ENCODE peak calls at places on chromosome 15, in six cellular contexts. One of them, this sample, is unnamed.

GRCh38 chr15:67095834-67096366 is 30.5 kb downstream of the SMAD3 start:
- DNase-seq in non-pigmented ciliary epithelial cell: no peak
- DNase-seq in NK-92 treated with Interleukin-12 subunit alpha and Interleukin-12 subunit beta, amount 100 ng/mL, for 24 hours: no peak
- DNase-seq in stimulated activated CD8-positive, alpha-beta memory T cell treated with anti-CD3 and anti-CD28 coated beads, Interleukin-4, amount 100 ng/mL, for 1 hour: no peak
- DNase-seq in stimulated activated CD4-positive, alpha-beta T cell treated with anti-CD3 and anti-CD28 coated beads, Interleukin-12 subunit alpha, Interleukin-12 subunit beta, amount 100 ng/mL, for 24 hours: no peak
- DNase-seq in GM23248: no peak
- DNase-seq in this sample: peak; percentile 29

GRCh38 chr15:32855942-32856341 is 138.1 kb downstream of the GREM1 start:
- DNase-seq in non-pigmented ciliary epithelial cell: peak; percentile 100
- DNase-seq in NK-92 treated with Interleukin-12 subunit alpha and Interleukin-12 subunit beta, amount 100 ng/mL, for 24 hours: no peak
- DNase-seq in stimulated activated CD8-positive, alpha-beta memory T cell treated with anti-CD3 and anti-CD28 coated beads, Interleukin-4, amount 100 ng/mL, for 1 hour: no peak
- DNase-seq in stimulated activated CD4-positive, alpha-beta T cell treated with anti-CD3 and anti-CD28 coated beads, Interleukin-12 subunit alpha, Interleukin-12 subunit beta, amount 100 ng/mL, for 24 hours: no peak
- DNase-seq in GM23248: peak; percentile 97
- DNase-seq in this sample: no peak

GRCh38 chr15:98823012-98823458 is 174.7 kb downstream of the IGF1R start:
- DNase-seq in non-pigmented ciliary epithelial cell: peak; percentile 77
- DNase-seq in NK-92 treated with Interleukin-12 subunit alpha and Interleukin-12 subunit beta, amount 100 ng/mL, for 24 hours: no peak
- DNase-seq in stimulated activated CD8-positive, alpha-beta memory T cell treated with anti-CD3 and anti-CD28 coated beads, Interleukin-4, amount 100 ng/mL, for 1 hour: no peak
- DNase-seq in stimulated activated CD4-positive, alpha-beta T cell treated with anti-CD3 and anti-CD28 coated beads, Interleukin-12 subunit alpha, Interleukin-12 subunit beta, amount 100 ng/mL, for 24 hours: no peak
- DNase-seq in GM23248: peak; percentile 86
- DNase-seq in this sample: no peak

GRCh38 chr15:85880501-85881190 is 85.9 kb upstream of the KLHL25 start:
- DNase-seq in non-pigmented ciliary epithelial cell: no peak
- DNase-seq in NK-92 treated with Interleukin-12 subunit alpha and Interleukin-12 subunit beta, amount 100 ng/mL, for 24 hours: no peak
- DNase-seq in stimulated activated CD8-positive, alpha-beta memory T cell treated with anti-CD3 and anti-CD28 coated beads, Interleukin-4, amount 100 ng/mL, for 1 hour: no peak
- DNase-seq in stimulated activated CD4-positive, alpha-beta T cell treated with anti-CD3 and anti-CD28 coated beads, Interleukin-12 subunit alpha, Interleukin-12 subunit beta, amount 100 ng/mL, for 24 hours: no peak
- DNase-seq in GM23248: no peak
- DNase-seq in this sample: no peak

GRCh38 chr15:68536331-68537095 is 42.3 kb upstream of the CORO2B start:
- DNase-seq in non-pigmented ciliary epithelial cell: peak; percentile 79
- DNase-seq in NK-92 treated with Interleukin-12 subunit alpha and Interleukin-12 subunit beta, amount 100 ng/mL, for 24 hours: no peak
- DNase-seq in stimulated activated CD8-positive, alpha-beta memory T cell treated with anti-CD3 and anti-CD28 coated beads, Interleukin-4, amount 100 ng/mL, for 1 hour: no peak
- DNase-seq in stimulated activated CD4-positive, alpha-beta T cell treated with anti-CD3 and anti-CD28 coated beads, Interleukin-12 subunit alpha, Interleukin-12 subunit beta, amount 100 ng/mL, for 24 hours: no peak
- DNase-seq in GM23248: peak; percentile 96
- DNase-seq in this sample: no peak

GRCh38 chr15:51619331-51620033 is 3.1 kb downstream of the DMXL2 start:
- DNase-seq in non-pigmented ciliary epithelial cell: no peak
- DNase-seq in NK-92 treated with Interleukin-12 subunit alpha and Interleukin-12 subunit beta, amount 100 ng/mL, for 24 hours: no peak
- DNase-seq in stimulated activated CD8-positive, alpha-beta memory T cell treated with anti-CD3 and anti-CD28 coated beads, Interleukin-4, amount 100 ng/mL, for 1 hour: no peak
- DNase-seq in stimulated activated CD4-positive, alpha-beta T cell treated with anti-CD3 and anti-CD28 coated beads, Interleukin-12 subunit alpha, Interleukin-12 subunit beta, amount 100 ng/mL, for 24 hours: no peak
- DNase-seq in GM23248: no peak
- DNase-seq in this sample: no peak

GRCh38 chr15:34696506-34696905 is 58.3 kb downstream of the GJD2 start:
- DNase-seq in non-pigmented ciliary epithelial cell: no peak
- DNase-seq in NK-92 treated with Interleukin-12 subunit alpha and Interleukin-12 subunit beta, amount 100 ng/mL, for 24 hours: no peak
- DNase-seq in stimulated activated CD8-positive, alpha-beta memory T cell treated with anti-CD3 and anti-CD28 coated beads, Interleukin-4, amount 100 ng/mL, for 1 hour: no peak
- DNase-seq in stimulated activated CD4-positive, alpha-beta T cell treated with anti-CD3 and anti-CD28 coated beads, Interleukin-12 subunit alpha, Interleukin-12 subunit beta, amount 100 ng/mL, for 24 hours: no peak
- DNase-seq in GM23248: no peak
- DNase-seq in this sample: no peak

GRCh38 chr15:38702178-38702912 is 137.7 kb upstream of the RASGRP1 start:
- DNase-seq in non-pigmented ciliary epithelial cell: no peak
- DNase-seq in NK-92 treated with Interleukin-12 subunit alpha and Interleukin-12 subunit beta, amount 100 ng/mL, for 24 hours: no peak
- DNase-seq in stimulated activated CD8-positive, alpha-beta memory T cell treated with anti-CD3 and anti-CD28 coated beads, Interleukin-4, amount 100 ng/mL, for 1 hour: no peak
- DNase-seq in stimulated activated CD4-positive, alpha-beta T cell treated with anti-CD3 and anti-CD28 coated beads, Interleukin-12 subunit alpha, Interleukin-12 subunit beta, amount 100 ng/mL, for 24 hours: no peak
- DNase-seq in GM23248: no peak
- DNase-seq in this sample: no peak

GRCh38 chr15:60077581-60078359 is 73.7 kb downstream of the FOXB1 start:
- DNase-seq in non-pigmented ciliary epithelial cell: no peak
- DNase-seq in NK-92 treated with Interleukin-12 subunit alpha and Interleukin-12 subunit beta, amount 100 ng/mL, for 24 hours: no peak
- DNase-seq in stimulated activated CD8-positive, alpha-beta memory T cell treated with anti-CD3 and anti-CD28 coated beads, Interleukin-4, amount 100 ng/mL, for 1 hour: no peak
- DNase-seq in stimulated activated CD4-positive, alpha-beta T cell treated with anti-CD3 and anti-CD28 coated beads, Interleukin-12 subunit alpha, Interleukin-12 subunit beta, amount 100 ng/mL, for 24 hours: no peak
- DNase-seq in GM23248: no peak
- DNase-seq in this sample: no peak

GRCh38 chr15:69472046-69472445 is 19.4 kb downstream of the RPLP1 start:
- DNase-seq in non-pigmented ciliary epithelial cell: no peak
- DNase-seq in NK-92 treated with Interleukin-12 subunit alpha and Interleukin-12 subunit beta, amount 100 ng/mL, for 24 hours: no peak
- DNase-seq in stimulated activated CD8-positive, alpha-beta memory T cell treated with anti-CD3 and anti-CD28 coated beads, Interleukin-4, amount 100 ng/mL, for 1 hour: no peak
- DNase-seq in stimulated activated CD4-positive, alpha-beta T cell treated with anti-CD3 and anti-CD28 coated beads, Interleukin-12 subunit alpha, Interleukin-12 subunit beta, amount 100 ng/mL, for 24 hours: no peak
- DNase-seq in GM23248: no peak
- DNase-seq in this sample: no peak

GRCh38 chr15:68783226-68784054 is 37.3 kb downstream of the ANP32A start:
- DNase-seq in non-pigmented ciliary epithelial cell: no peak
- DNase-seq in NK-92 treated with Interleukin-12 subunit alpha and Interleukin-12 subunit beta, amount 100 ng/mL, for 24 hours: peak; percentile 43
- DNase-seq in stimulated activated CD8-positive, alpha-beta memory T cell treated with anti-CD3 and anti-CD28 coated beads, Interleukin-4, amount 100 ng/mL, for 1 hour: peak; percentile 40
- DNase-seq in stimulated activated CD4-positive, alpha-beta T cell treated with anti-CD3 and anti-CD28 coated beads, Interleukin-12 subunit alpha, Interleukin-12 subunit beta, amount 100 ng/mL, for 24 hours: no peak
- DNase-seq in GM23248: no peak
- DNase-seq in this sample: peak; percentile 48